ENCODE peak calls at places on chromosomes 3 and 15, in eight cellular contexts. T is NCI-H748 treated with DMSO at 0.1 percent for 48 hours; J is cardiac fibroblast; F is AG10803; S is KBM-7; P is substantia nigra; L is activated CD4-positive, alpha-beta T cell treated with anti-CD3 and anti-CD28 coated beads, Interleukin-2, amount 50 U/mL, for 1 hour; A is keratinocyte. Z is an unnamed sample.

GRCh38 chr3:25420168-25420567 is 7.9 kb upstream of the RARB start:
- DNase-seq in T (no peak), J (no peak), F (no peak), S (no peak), P (no peak), L (no peak), A (no peak), Z (no peak)

GRCh38 chr3:193782280-193782654 is 189.3 kb downstream of the OPA1 start:
- DNase-seq in T (no peak), J (no peak), F (no peak), S (no peak), P (no peak), L (no peak), A (peak), Z (no peak)

GRCh38 chr3:184751204-184751809 is 39.4 kb upstream of the MAGEF1 start:
- DNase-seq in T (no peak), J (no peak), F (no peak), S (no peak), P (no peak), L (no peak), A (no peak), Z (no peak)

GRCh38 chr3:188244395-188244861 is 90.5 kb downstream of the LPP start:
- DNase-seq in T (no peak), J (peak), F (peak), S (no peak), P (no peak), L (no peak), A (no peak), Z (no peak)

GRCh38 chr15:98845138-98845884 is 162.3 kb downstream of the PGPEP1L start:
- DNase-seq in T (no peak), J (no peak), F (no peak), S (peak), P (no peak), L (no peak), A (no peak), Z (peak)

GRCh38 chr15:78775472-78775871 is 35.8 kb downstream of the ADAMTS7 start:
- DNase-seq in T (no peak), J (no peak), F (no peak), S (no peak), P (no peak), L (no peak), A (no peak), Z (no peak)

GRCh38 chr15:39367591-39367990 is 213.3 kb upstream of the THBS1 start:
- DNase-seq in T (no peak), J (no peak), F (peak), S (no peak), P (no peak), L (no peak), A (no peak), Z (no peak)

GRCh38 chr3:38139191-38139590 is 730 bp downstream of the MYD88 start:
- DNase-seq in T (no peak), J (peak), F (no peak), S (no peak), P (no peak), L (no peak), A (no peak), Z (no peak)

GRCh38 chr15:98727115-98728040 is 79.0 kb downstream of the IGF1R start:
- DNase-seq in T (no peak), J (peak), F (peak), S (no peak), P (peak), L (no peak), A (peak), Z (no peak)

GRCh38 chr3:46881819-46882376 is 4.4 kb downstream of the PTH1R start:
- DNase-seq in T (no peak), J (no peak), F (no peak), S (no peak), P (no peak), L (peak), A (no peak), Z (no peak)

GRCh38 chr3:53674582-53674981 is 171.6 kb downstream of the CHDH start:
- DNase-seq in T (no peak), J (no peak), F (no peak), S (no peak), P (no peak), L (no peak), A (no peak), Z (no peak)

GRCh38 chr15:71435552-71435951 is 320.3 kb downstream of the THSD4 start:
- DNase-seq in T (no peak), J (no peak), F (no peak), S (no peak), P (no peak), L (no peak), A (no peak), Z (no peak)

GRCh38 chr15:45128971-45129639 is 574 bp downstream of the DUOXA1 start:
- DNase-seq in T (no peak), J (no peak), F (no peak), S (no peak), P (no peak), L (no peak), A (no peak), Z (no peak)

GRCh38 chr3:143139786-143140185 is 20.2 kb downstream of the CHST2 start:
- DNase-seq in T (no peak), J (peak), F (no peak), S (no peak), P (no peak), L (no peak), A (peak), Z (no peak)

GRCh38 chr3:13018561-13019242 is 54.5 kb downstream of the IQSEC1 start:
- DNase-seq in T (no peak), J (no peak), F (no peak), S (no peak), P (no peak), L (no peak), A (no peak), Z (no peak)

GRCh38 chr15:65655026-65655425 is 33.3 kb downstream of the SLC24A1 start:
- DNase-seq in T (no peak), J (peak), F (peak), S (no peak), P (no peak), L (no peak), A (peak), Z (no peak)

GRCh38 chr15:69758291-69758771 is 305.7 kb downstream of the RPLP1 start:
- DNase-seq in T (no peak), J (peak), F (peak), S (no peak), P (no peak), L (no peak), A (no peak), Z (no peak)

GRCh38 chr3:62696011-62696410 is 179.2 kb downstream of the CADPS start:
- DNase-seq in T (no peak), J (no peak), F (no peak), S (no peak), P (no peak), L (no peak), A (no peak), Z (no peak)

GRCh38 chr3:119627461-119627860 is 29.8 kb downstream of the PLA1A start:
- DNase-seq in T (no peak), J (peak), F (no peak), S (peak), P (no peak), L (no peak), A (no peak), Z (peak)

GRCh38 chr15:93073465-93073952 is 15.5 kb downstream of the RGMA start:
- DNase-seq in T (no peak), J (peak), F (no peak), S (no peak), P (no peak), L (no peak), A (no peak), Z (no peak)

GRCh38 chr3:13139471-13140065 is 66.3 kb upstream of the IQSEC1 start:
- DNase-seq in T (no peak), J (no peak), F (no peak), S (no peak), P (no peak), L (no peak), A (no peak), Z (no peak)

GRCh38 chr15:71048913-71049675 is 66.2 kb upstream of the THSD4 start:
- DNase-seq in T (no peak), J (peak), F (peak), S (no peak), P (no peak), L (no peak), A (peak), Z (no peak)

GRCh38 chr3:142961539-142961938 is 1.9 kb downstream of the PAQR9 start:
- DNase-seq in T (no peak), J (no peak), F (peak), S (no peak), P (no peak), L (no peak), A (no peak), Z (no peak)

GRCh38 chr3:98542623-98543022 is 10.8 kb downstream of the GPR15 start:
- DNase-seq in T (no peak), J (no peak), F (no peak), S (no peak), P (no peak), L (no peak), A (no peak), Z (no peak)

GRCh38 chr3:156148946-156149348 is 28.6 kb downstream of the KCNAB1 start:
- DNase-seq in T (no peak), J (peak), F (peak), S (peak), P (no peak), L (no peak), A (no peak), Z (peak)

GRCh38 chr3:38649500-38650247 is at the start of gene SCN5A:
- DNase-seq in T (no peak), J (peak), F (no peak), S (peak), P (no peak), L (peak), A (no peak), Z (no peak)

GRCh38 chr3:141553055-141553454 is 66.2 kb downstream of the RASA2 start:
- DNase-seq in T (no peak), J (peak), F (no peak), S (peak), P (no peak), L (no peak), A (no peak), Z (peak)

GRCh38 chr3:193829781-193830180 is 236.8 kb downstream of the OPA1 start:
- DNase-seq in T (no peak), J (peak), F (peak), S (no peak), P (no peak), L (no peak), A (peak), Z (no peak)

GRCh38 chr15:41572866-41573265 is 13.9 kb downstream of the TYRO3 start:
- DNase-seq in T (no peak), J (no peak), F (no peak), S (no peak), P (no peak), L (no peak), A (no peak), Z (no peak)

GRCh38 chr3:30751610-30752299 is 142.7 kb downstream of the GADL1 start:
- DNase-seq in T (no peak), J (peak), F (peak), S (peak), P (no peak), L (peak), A (no peak), Z (peak)

GRCh38 chr3:65356331-65357286 is 668.8 kb upstream of the ADAMTS9 start:
- DNase-seq in T (no peak), J (peak), F (peak), S (no peak), P (no peak), L (no peak), A (no peak), Z (no peak)

GRCh38 chr15:65286069-65286703 is 497 bp downstream of the PARP16 start:
- DNase-seq in T (peak), J (peak), F (no peak), S (no peak), P (no peak), L (no peak), A (no peak), Z (no peak)

GRCh38 chr15:56767315-56767714 is 34.0 kb upstream of the ZNF280D start:
- DNase-seq in T (no peak), J (peak), F (no peak), S (no peak), P (no peak), L (no peak), A (no peak), Z (no peak)

GRCh38 chr15:33171202-33171601 is 23.3 kb downstream of the FMN1 start:
- DNase-seq in T (no peak), J (no peak), F (no peak), S (no peak), P (no peak), L (no peak), A (no peak), Z (no peak)

GRCh38 chr15:38076806-38077205 is 142.4 kb downstream of the TMCO5A start:
- DNase-seq in T (no peak), J (no peak), F (peak), S (no peak), P (no peak), L (no peak), A (no peak), Z (no peak)

GRCh38 chr3:166560253-166560652 is 723.0 kb upstream of the BCHE start:
- DNase-seq in T (peak), J (no peak), F (no peak), S (no peak), P (no peak), L (no peak), A (no peak), Z (no peak)

Z was measured in GDM1.